ENCODE peak calls at places on chromosomes 4 and X, in five cellular contexts. K, I, W, Y and Z are unnamed samples.

GRCh38 chrX:39437670-39438441 is 636.6 kb downstream of the MID1IP1 start:
- DNase-seq in K (no peak), I (no peak), W (no peak), Y (no peak), Z (no peak)

GRCh38 chrX:48468247-48468671 is 1.8 kb downstream of the SLC38A5 start:
- DNase-seq in K (no peak), I (no peak), W (no peak), Y (no peak), Z (no peak)

GRCh38 chr4:6582889-6583504 is 8.0 kb downstream of the MAN2B2 start:
- DNase-seq in K (no peak), I (no peak), W (peak; percentile 2), Y (peak; percentile 55), Z (peak; percentile 68)

GRCh38 chrX:73562458-73562857 is 539 bp upstream of the CHIC1 start:
- DNase-seq in K (no peak), I (no peak), W (peak; percentile 1), Y (no peak), Z (no peak)

GRCh38 chr4:125828316-125828715 is 513.6 kb downstream of the FAT4 start:
- DNase-seq in K (no peak), I (no peak), W (no peak), Y (no peak), Z (no peak)

GRCh38 chr4:149371021-149371420 is 444.6 kb downstream of the IQCM start:
- DNase-seq in K (no peak), I (peak; percentile 25), W (no peak), Y (peak; percentile 34), Z (peak; percentile 51)

GRCh38 chr4:120877021-120877420 is 45.5 kb downstream of the PRDM5 start:
- DNase-seq in K (no peak), I (no peak), W (no peak), Y (no peak), Z (no peak)

GRCh38 chr4:14856076-14856926 is 146.0 kb upstream of the CPEB2 start:
- DNase-seq in K (no peak), I (no peak), W (peak; percentile 96), Y (peak; percentile 4), Z (no peak)

GRCh38 chr4:55173580-55173979 is 48.2 kb upstream of the KDR start:
- DNase-seq in K (no peak), I (no peak), W (no peak), Y (no peak), Z (no peak)

GRCh38 chr4:98522062-98522461 is 136.3 kb downstream of the TSPAN5 start:
- DNase-seq in K (no peak), I (no peak), W (no peak), Y (no peak), Z (no peak)

GRCh38 chrX:24190500-24191156 is 41.1 kb downstream of the ZFX start:
- DNase-seq in K (no peak), I (no peak), W (no peak), Y (peak; percentile 87), Z (no peak)

GRCh38 chr4:183284965-183285364 is 35.1 kb downstream of the CLDN22 start:
- DNase-seq in K (no peak), I (no peak), W (no peak), Y (no peak), Z (no peak)

GRCh38 chr4:25346913-25347312 is 30.1 kb upstream of the ANAPC4 start:
- DNase-seq in K (no peak), I (no peak), W (no peak), Y (no peak), Z (no peak)

GRCh38 chrX:8504451-8504850 is 39.8 kb downstream of the VCX3B start:
- DNase-seq in K (no peak), I (no peak), W (no peak), Y (no peak), Z (no peak)

GRCh38 chrX:43655151-43655676 is 885 bp upstream of the MAOA start:
- DNase-seq in K (peak; percentile 51), I (no peak), W (no peak), Y (no peak), Z (peak; percentile 12)

GRCh38 chr4:22238742-22239141 is 277.1 kb downstream of the ADGRA3 start:
- DNase-seq in K (no peak), I (no peak), W (no peak), Y (peak; percentile 2), Z (peak; percentile 8)

GRCh38 chr4:52546449-52546848 is 112.7 kb downstream of the USP46 start:
- DNase-seq in K (no peak), I (no peak), W (no peak), Y (no peak), Z (no peak)

GRCh38 chr4:158805628-158806471 is 37.0 kb downstream of the FNIP2 start:
- DNase-seq in K (no peak), I (no peak), W (no peak), Y (no peak), Z (no peak)

GRCh38 chrX:118945921-118946320 is 28.5 kb upstream of the LONRF3 start:
- DNase-seq in K (no peak), I (no peak), W (no peak), Y (no peak), Z (no peak)

GRCh38 chr4:41661447-41662076 is 87.0 kb downstream of the PHOX2B start:
- DNase-seq in K (peak; percentile 78), I (peak; percentile 20), W (no peak), Y (peak; percentile 12), Z (peak; percentile 65)

GRCh38 chr4:143355540-143356217 is 19.0 kb downstream of the GAB1 start:
- DNase-seq in K (no peak), I (no peak), W (no peak), Y (no peak), Z (no peak)

GRCh38 chr4:98710831-98711230 is 52.4 kb upstream of the TSPAN5 start:
- DNase-seq in K (no peak), I (no peak), W (no peak), Y (no peak), Z (no peak)

GRCh38 chr4:165873298-165874071 is 448 bp downstream of the TLL1 start:
- DNase-seq in K (peak; percentile 71), I (no peak), W (no peak), Y (peak; percentile 3), Z (peak; percentile 60)

GRCh38 chr4:53997901-53998300 is 66.5 kb downstream of the CHIC2 start:
- DNase-seq in K (no peak), I (no peak), W (no peak), Y (no peak), Z (no peak)

GRCh38 chrX:134803060-134803459 is 144.8 kb upstream of the PLAC1 start:
- DNase-seq in K (no peak), I (no peak), W (no peak), Y (peak; percentile 38), Z (no peak)

GRCh38 chr4:168876106-168876505 is 133.9 kb downstream of the CBR4 start:
- DNase-seq in K (no peak), I (no peak), W (no peak), Y (no peak), Z (no peak)

GRCh38 chr4:76589872-76590846 is 155.1 kb downstream of the SHROOM3 start:
- DNase-seq in K (peak; percentile 63), I (peak; percentile 80), W (no peak), Y (peak; percentile 52), Z (no peak)

GRCh38 chr4:40546506-40546905 is 83.2 kb downstream of the RBM47 start:
- DNase-seq in K (no peak), I (no peak), W (no peak), Y (peak; percentile 57), Z (no peak)

GRCh38 chrX:43573441-43574015 is 82.6 kb upstream of the MAOA start:
- DNase-seq in K (no peak), I (no peak), W (no peak), Y (no peak), Z (no peak)

GRCh38 chr4:35711127-35711526 is 533.2 kb downstream of the ARAP2 start:
- DNase-seq in K (no peak), I (no peak), W (no peak), Y (no peak), Z (no peak)

GRCh38 chr4:16461362-16461761 is 235.1 kb upstream of the TAPT1 start:
- DNase-seq in K (no peak), I (no peak), W (no peak), Y (no peak), Z (no peak)

DNA sequence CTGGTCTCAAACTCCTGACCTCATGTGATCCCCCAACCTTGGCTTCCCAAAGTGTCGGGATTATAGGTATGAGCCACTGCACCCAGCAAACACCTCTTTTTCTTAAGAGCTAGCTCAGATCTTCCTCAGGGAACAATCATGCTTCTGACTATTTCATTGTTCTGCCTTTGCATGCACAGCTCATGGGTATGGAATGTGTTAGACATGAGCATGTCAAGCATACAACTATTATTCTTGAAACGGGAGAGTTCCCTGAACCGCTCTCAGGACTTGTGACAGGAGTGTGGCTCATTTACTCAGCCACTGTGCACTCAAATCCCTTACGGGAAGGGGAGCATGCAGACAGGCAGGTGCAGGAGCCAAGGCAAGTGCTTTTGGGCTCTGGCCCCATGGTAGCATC is 231.7 kb upstream of the TAPT1 start:
- DNase-seq in K (no peak), I (no peak), W (no peak), Y (no peak), Z (no peak)
- TF ChIP-seq SUZ12 in K (no peak), I (no peak), W (no peak), Y (no peak), Z (no peak)

GRCh38 chr4:110626532-110627153 is 3.8 kb upstream of the PITX2 start:
- DNase-seq in K (no peak), I (no peak), W (no peak), Y (no peak), Z (no peak)
- TF ChIP-seq SUZ12 in K (peak; percentile 83), I (no peak), W (no peak), Y (no peak), Z (no peak)

DNA sequence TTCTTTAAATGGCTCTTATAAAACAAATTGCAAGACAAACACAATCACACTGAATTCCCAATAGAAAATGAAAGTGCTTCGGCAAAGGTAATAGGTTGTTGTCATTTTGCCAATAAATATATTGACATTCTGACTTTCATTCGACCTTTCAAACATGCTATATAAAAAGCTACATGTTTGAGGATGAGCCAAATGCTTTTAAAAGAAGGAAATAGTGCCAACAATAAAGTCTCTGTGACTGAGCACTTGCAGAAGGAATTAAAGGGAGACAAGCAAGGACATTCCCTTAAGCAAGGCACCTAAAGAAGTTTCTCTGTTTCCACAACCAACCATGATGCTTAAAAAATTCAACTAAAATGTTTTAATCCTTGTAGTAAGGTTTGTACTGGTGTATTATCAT is 389.9 kb downstream of the PDGFC start:
- DNase-seq in K (no peak), I (no peak), W (no peak), Y (no peak), Z (no peak)
- TF ChIP-seq SUZ12 in K (no peak), I (no peak), W (no peak), Y (no peak), Z (no peak)

DNA sequence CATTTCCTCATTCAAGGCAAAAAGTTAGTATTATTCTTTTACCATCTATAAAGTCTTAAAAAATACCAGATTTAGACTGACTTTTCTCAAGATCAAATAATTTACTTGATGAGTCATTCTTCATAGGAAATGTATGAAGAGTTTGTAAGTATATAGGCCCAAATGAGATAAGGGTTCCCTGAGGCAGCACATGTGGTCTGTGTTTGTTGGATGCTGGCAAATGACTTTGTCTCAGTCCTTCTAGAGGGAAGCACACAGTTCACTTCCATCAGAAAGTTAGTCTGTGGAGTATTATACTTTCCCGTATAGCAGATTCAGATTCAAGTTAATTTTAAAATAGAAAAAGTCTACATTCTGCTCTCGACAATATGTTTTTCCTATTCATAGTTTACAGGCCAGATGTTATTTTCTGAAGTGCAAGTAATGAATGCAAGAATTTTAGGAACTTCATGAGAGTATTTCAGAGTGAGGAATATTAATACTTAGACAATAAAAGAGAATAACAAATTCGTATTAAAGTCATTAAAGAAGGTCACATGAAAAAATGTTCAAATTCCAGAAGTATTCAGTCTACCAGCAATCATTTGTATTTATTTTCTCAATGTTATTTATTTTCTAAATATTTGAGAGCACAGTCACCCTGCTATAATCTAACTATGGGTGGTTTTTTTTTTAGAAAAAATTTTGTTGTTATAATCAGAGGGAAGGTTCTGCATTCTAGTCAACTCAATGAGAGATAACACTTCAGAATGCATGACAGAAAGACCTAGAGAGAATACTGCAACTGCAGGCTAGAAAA is 601.8 kb upstream of the ZFP42 start:
- DNase-seq in K (no peak), I (no peak), W (no peak), Y (no peak), Z (no peak)
- TF ChIP-seq SUZ12 in K (no peak), I (no peak), W (no peak), Y (no peak), Z (no peak)